ENCODE peak calls at places on chromosomes 13 and 19, in four cellular contexts. Z, R, I and N are unnamed samples.

GRCh38 chr19:8569066-8569761 is 8.0 kb downstream of the MYO1F start:
- DNase-seq in I (peak), R (peak), Z (peak), N (peak)

GRCh38 chr19:12779162-12779993 is 4.0 kb upstream of the HOOK2 start:
- DNase-seq in Z (peak), I (peak), R (no peak), N (peak)

GRCh38 chr19:35076657-35077056 is 35.1 kb downstream of the HPN start:
- DNase-seq in Z (no peak), R (no peak), I (no peak), N (no peak)

GRCh38 chr13:32811297-32811800 is 204.9 kb upstream of the KL start:
- DNase-seq in Z (no peak), I (no peak), R (no peak), N (no peak)

GRCh38 chr19:7415163-7415856 is 66.6 kb downstream of the ARHGEF18 start:
- DNase-seq in Z (peak), R (peak), I (peak), N (no peak)

GRCh38 chr19:28530406-28531035 is 682.4 kb downstream of the UQCRFS1 start:
- DNase-seq in R (no peak), Z (no peak), I (no peak), N (no peak)

GRCh38 chr19:17328517-17329060 is 6.1 kb downstream of the ANO8 start:
- DNase-seq in I (no peak), R (no peak), Z (no peak), N (no peak)

GRCh38 chr13:45784755-45785675 is 66.5 kb downstream of the SIAH3 start:
- DNase-seq in Z (no peak), R (no peak), I (no peak), N (no peak)

GRCh38 chr13:110262082-110262436 is 44.9 kb downstream of the COL4A1 start:
- DNase-seq in R (no peak), Z (no peak), I (no peak), N (no peak)

DNA sequence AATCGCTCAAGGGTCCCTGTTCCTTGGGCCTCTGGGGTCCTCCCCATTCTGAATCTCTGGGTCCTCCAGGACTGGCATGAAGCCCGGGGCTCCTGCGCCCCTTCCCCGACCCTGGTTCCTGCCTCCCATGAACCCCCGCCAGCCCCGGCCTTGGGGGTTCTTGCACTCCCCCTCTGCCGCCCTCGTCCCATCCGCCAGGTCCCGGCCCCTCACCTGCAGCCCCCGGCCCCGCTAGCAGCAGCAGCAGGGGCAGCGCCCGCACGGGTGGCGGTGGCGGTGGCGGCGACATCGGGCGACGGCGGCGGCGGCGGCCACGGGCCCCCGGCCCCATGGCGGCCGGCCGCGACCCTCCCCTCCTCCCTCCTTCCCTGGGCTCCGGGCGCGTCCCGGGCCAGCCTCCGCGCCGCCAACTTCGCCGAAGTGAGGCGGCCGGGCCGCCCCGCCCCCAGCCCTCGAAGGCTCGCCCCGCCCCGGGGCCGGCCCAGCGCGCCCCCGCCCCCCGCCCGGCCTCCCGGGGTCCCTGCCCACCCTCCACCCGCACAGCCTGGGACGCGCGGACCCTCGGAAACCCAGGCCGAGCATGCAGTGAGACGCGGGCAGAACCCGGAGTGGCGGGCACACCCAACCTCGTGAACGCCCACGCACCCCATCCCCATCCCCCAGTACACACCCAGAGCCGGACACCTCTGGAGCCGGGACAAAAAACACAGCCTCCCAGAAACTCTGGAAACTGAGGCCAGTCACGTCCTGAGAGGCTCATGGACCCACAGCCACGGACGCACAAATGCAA is at the start of gene NOTCH3:
- DNase-seq in Z (no peak), R (no peak), I (no peak), N (no peak)
- H3K4me3 ChIP-seq in Z (peak), R (peak), I (peak), N (peak)

DNA sequence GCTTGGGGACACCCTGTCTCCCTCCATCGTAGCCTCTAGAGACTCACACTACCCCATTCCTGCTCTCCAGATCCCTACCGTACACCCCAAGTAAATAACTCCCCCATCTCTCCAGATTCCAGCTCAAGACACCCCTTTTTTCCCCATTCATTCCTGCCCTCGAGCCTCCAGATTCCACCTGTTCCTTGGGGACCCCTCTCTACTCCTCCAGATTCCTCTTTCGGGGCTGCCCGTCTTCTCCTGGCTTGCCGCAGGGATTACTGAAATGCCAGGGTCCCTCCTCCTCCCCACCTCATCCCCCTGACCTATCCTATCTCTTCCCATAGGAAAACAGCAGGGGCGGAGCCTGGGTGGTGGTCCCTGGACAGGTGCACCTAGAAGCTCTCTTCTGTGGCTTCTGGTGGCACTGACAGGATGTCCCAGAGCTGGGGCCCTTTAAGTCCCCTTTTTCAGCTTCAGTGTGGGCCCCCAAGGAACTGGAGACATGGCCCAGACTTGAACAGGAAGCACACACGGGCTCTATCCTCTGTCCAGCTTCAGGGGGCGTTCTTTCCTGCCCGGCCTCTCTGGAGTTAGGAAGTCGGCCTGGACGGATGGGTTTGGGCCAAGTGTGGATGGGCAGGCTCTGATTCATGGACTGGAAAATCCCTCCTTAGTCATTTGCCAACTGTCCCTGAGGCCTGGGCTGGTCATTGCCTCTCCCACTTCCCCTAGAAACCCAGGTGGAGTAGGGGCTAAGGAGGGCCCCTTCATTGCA is 1.2 kb downstream of the ZSWIM4 start:
- DNase-seq in R (peak), I (peak), Z (peak), N (peak)
- TF ChIP-seq CTCF in R (peak), I (peak), Z (peak), N (peak)

GRCh38 chr19:51389143-51389542 is 1.2 kb downstream of the C19orf84 start:
- DNase-seq in Z (no peak), I (no peak), R (no peak), N (no peak)

GRCh38 chr19:51386882-51387520 is 773 bp downstream of the LIM2 start:
- DNase-seq in Z (no peak), I (no peak), R (no peak), N (no peak)

GRCh38 chr19:51382004-51382403 is 5.8 kb downstream of the LIM2 start:
- DNase-seq in Z (no peak), R (no peak), I (no peak), N (no peak)

GRCh38 chr19:51391073-51391611 is 751 bp upstream of the C19orf84 start:
- DNase-seq in R (no peak), I (no peak), Z (no peak), N (no peak)

GRCh38 chr19:51387924-51388389 is at the start of gene LIM2:
- DNase-seq in I (no peak), Z (no peak), R (no peak), N (no peak)
- H3K4me3 ChIP-seq in I (no peak), Z (no peak), R (no peak), N (no peak)

DNA sequence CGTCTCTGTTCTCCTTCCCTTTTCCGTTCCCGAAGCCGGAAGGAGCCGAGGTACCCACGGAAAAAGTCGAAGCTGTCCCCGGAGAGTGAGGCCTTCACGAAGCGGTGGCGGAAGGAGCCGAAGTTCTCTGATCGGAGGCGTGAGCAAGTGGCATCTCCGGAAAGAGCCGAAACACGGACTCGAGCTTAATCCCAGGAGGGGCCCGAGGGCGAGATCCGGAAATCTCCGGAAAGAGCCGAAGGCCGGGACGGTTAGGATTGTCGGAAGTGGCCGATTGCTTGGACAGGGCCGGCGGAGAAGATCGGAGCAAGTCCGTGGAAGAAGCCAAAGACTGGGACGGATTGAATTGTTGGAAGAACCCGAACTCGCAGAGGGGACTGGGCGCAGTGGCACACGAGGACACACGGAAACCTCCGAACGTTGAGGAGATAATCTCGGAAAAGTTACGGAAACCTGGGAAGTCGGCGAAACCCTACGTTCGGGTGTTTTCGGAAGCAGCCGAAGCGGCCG is 457 bp upstream of the U2AF2 start:
- DNase-seq in Z (peak), R (peak), I (peak), N (peak)
- TF ChIP-seq CTCF in Z (no peak), R (no peak), I (no peak), N (no peak)

DNA sequence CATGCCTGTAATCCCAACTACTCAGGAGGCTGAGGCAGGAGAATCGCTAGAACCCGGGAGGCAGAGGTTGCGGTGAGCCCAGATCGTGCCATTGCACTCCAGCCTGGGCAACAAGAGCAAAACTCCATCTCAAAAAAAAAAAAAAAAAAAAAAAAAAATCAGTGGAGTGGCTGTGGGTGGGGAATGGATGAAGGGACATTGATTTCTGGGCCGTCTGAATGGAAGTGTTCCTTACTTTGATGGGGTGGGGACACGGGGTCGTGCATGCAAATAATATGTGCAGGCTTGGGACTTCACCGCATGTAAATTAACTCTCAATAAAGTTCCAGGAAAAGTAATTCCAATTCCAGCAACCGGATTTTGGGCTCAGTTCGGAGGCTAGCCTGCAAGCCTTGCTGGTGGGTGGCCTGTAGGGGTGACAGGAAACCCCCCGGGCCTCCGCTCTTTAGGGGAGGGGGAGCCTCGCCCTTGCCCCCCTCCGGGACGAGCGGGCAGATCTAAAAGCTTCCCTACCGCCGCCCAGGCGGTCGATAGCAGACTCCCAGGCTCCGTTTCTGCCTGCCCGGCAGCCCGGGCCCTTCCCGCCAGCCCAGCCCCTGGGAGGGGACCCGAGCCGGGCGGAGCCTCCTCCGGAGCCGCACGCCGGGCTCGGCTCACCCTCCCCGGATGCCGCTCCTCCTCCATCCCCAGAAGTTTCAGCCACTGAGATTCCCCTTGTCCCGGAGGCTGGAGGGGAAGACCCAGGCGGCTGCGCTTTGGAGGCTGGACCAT is 48.0 kb upstream of the ADGRE5 start:
- DNase-seq in I (no peak), R (no peak), Z (peak), N (peak)
- H3K4me3 ChIP-seq in I (no peak), R (peak), Z (peak), N (peak)

GRCh38 chr19:29873024-29873800 is 61.4 kb downstream of the CCNE1 start:
- DNase-seq in Z (no peak), I (no peak), R (no peak), N (peak)

GRCh38 chr19:29875931-29876330 is 64.1 kb downstream of the CCNE1 start:
- DNase-seq in R (no peak), I (no peak), Z (no peak), N (no peak)

GRCh38 chr19:29872224-29872731 is 60.5 kb downstream of the CCNE1 start:
- DNase-seq in R (no peak), I (no peak), Z (no peak), N (peak)

GRCh38 chr19:29876414-29876813 is 64.6 kb downstream of the CCNE1 start:
- DNase-seq in Z (no peak), R (no peak), I (no peak), N (no peak)

DNA sequence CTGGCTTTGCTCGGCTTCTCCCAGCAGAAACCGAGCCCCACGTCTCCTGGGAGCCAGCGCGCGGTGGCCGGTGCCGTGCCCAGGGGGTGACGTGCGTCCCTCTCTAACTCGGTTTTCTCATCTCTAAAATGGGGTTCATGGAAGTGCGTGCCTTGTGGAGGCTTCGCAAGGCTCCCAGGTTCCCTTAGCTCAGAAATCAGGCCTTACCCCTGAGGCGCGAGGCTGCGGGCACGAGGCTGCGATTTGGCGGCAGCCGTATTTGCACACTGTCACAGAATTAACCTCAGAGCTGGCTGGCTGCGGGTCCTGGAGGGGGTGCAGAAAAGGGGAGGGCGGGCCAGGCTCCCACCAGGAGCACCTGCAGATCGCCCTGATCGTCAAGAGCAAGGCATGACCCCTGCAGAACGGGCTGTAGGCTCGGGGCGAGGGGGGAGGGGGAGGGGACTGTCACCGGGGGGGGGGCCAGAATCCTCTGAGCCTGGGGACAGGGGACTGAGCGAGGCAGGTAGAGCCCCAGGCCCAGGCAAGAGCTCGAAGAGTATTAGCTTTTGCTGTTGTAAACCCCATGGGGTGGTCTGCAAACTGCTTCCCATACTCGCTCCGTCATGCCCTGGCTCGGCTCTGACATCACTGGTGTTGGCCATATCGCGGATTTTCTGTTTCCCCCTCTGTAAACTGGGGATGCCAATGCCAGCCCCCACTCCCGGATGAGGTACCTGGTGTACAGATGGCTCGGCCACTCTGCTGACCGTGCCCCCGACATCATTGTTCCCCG is 62.2 kb downstream of the CCNE1 start:
- DNase-seq in Z (no peak), R (no peak), I (no peak), N (no peak)
- TF ChIP-seq CTCF in Z (peak), R (no peak), I (no peak), N (no peak)

DNA sequence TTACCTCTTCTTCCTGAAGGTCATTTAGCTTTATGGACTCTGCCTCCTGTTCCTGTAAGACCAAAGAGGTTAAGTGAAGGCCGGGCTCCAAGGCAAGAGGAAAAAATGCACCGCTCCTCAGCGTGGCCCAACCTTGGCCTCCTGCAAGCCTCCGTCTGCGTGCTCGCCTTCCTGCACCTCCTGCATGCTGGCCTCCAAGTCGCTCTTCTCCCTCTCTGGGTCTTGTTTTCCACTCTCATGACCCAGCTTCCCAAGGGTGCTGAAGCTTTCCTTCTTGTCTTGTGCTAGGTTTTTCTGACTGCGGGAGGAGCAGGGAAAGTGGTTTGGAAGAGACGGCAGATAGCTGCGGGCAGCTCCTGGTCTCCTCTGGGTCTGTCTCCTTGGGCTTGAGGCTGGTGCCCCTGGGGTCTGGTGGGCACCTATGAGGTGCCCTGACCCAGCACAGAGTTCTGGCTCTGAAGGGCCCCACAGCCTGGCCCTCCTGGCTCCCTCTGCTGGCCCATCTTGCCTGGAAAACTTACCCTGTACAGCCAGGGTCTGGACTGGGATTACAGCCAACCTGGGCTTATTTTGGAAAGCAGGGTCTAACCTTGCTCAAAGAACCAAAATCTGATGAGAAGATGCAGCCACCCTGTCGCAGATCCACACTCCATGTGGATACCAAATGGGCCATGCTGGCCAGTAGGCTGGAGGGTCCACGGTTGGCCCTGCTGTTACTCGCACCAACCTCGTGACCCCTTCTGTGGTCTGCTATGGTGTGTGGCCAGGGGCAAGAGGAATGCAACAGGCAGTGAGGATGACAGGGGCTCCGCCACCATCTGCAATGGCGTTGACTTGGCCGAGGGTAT is 5.2 kb downstream of the C13orf46 start:
- DNase-seq in R (no peak), Z (no peak), I (no peak), N (no peak)
- H3K4me3 ChIP-seq in R (no peak), Z (no peak), I (no peak), N (no peak)

DNA sequence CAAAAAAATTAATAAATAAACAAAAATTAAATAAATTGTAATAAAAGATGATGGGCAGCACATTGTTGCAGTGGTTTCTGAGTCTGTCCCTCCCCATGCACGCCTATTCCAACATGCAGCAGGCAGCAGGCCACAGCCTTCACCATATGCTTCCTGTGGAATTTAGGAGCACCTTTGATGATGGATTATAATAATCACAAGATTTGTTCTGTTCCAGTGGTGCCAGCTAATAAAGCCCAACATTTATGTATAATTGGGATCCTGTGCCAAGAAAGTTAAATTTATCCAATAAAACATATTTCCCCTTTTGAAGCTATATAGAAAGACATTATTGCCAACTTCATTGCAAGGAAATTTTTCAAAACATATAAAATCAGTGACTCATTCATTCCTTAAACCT is 328.6 kb downstream of the FGF14 start:
- DNase-seq in R (no peak), Z (no peak), I (no peak), N (no peak)
- TF ChIP-seq CTCF in R (no peak), Z (no peak), I (no peak), N (no peak)

DNA sequence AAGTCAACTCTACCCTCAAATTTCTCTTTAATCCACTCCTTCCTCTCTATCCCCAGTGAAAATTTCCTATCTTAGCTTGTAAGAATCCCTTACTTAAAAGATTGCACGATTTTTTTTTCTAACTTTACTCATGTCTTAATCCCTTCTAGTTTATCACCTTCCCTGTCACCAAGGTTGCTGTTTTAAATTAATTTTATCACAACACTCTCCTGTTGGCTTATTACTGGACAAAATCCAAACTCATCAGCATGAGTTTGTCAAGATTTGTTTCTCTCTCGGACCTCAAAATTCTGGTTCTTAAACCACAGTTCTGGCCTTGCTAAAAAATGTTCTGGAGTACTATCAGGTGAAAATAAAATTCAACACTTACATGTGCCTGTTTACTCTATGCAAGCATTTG is 959.1 kb upstream of the SLC10A2 start:
- DNase-seq in R (no peak), I (no peak), Z (peak), N (peak)
- H3K4me3 ChIP-seq in R (no peak), I (no peak), Z (no peak), N (no peak)

GRCh38 chr19:10984166-10984735 is 23.4 kb downstream of the SMARCA4 start:
- DNase-seq in I (no peak), Z (no peak), R (no peak), N (no peak)
- TF ChIP-seq CTCF in I (no peak), Z (no peak), R (no peak), N (no peak)